ENCODE peak calls at places on chromosomes 3 and 15, in nine cellular contexts. V is stomach, X is left ventricle myocardium inferior, Y is HepG2, F is mammary epithelial cell, W is esophagus squamous epithelium, U is NB4, O is tibial artery, E is choroid plexus epithelial cell. H is an unnamed sample.

GRCh38 chr3:84885199-84885882 is 73.4 kb upstream of the CADM2 start:
- DNase-seq in X (no peak), V (peak), U (no peak), Y (no peak), F (no peak), W (no peak), O (no peak), E (no peak), H (no peak)

GRCh38 chr3:42148982-42149432 is 57.9 kb downstream of the TRAK1 start:
- DNase-seq in W (no peak), Y (no peak), O (peak), E (peak), F (no peak), U (peak), X (peak), V (peak), H (peak)

GRCh38 chr15:51108933-51109550 is 14.3 kb upstream of the TNFAIP8L3 start:
- DNase-seq in U (no peak), F (peak), V (no peak), X (no peak), E (peak), Y (no peak), O (peak), W (no peak), H (peak)

GRCh38 chr3:46496745-46497555 is 826 bp upstream of the RTP3 start:
- DNase-seq in V (no peak), U (peak), F (no peak), X (no peak), O (no peak), E (peak), Y (no peak), W (no peak), H (no peak)

GRCh38 chr15:68789921-68790575 is 30.6 kb downstream of the ANP32A start:
- DNase-seq in W (no peak), X (no peak), F (no peak), O (peak), E (peak), Y (no peak), V (no peak), U (no peak), H (peak)

GRCh38 chr3:173044998-173045397 is 96.0 kb downstream of the SPATA16 start:
- DNase-seq in V (no peak), W (no peak), U (no peak), E (no peak), O (no peak), F (no peak), Y (no peak), X (no peak), H (no peak)

GRCh38 chr15:101047301-101047781 is 128.2 kb downstream of the LRRK1 start:
- DNase-seq in X (peak), F (no peak), O (peak), V (peak), U (no peak), Y (no peak), E (peak), W (no peak), H (no peak)

GRCh38 chr3:131995936-131996335 is 38.9 kb downstream of the CPNE4 start:
- DNase-seq in Y (no peak), E (no peak), V (no peak), W (no peak), O (no peak), X (no peak), U (no peak), F (no peak), H (no peak)

GRCh38 chr3:2098398-2099027 is at the start of gene CNTN4:
- DNase-seq in F (no peak), O (peak), Y (peak), V (peak), W (no peak), E (peak), X (peak), U (no peak), H (peak)

GRCh38 chr3:103195201-103195600 is 760.4 kb downstream of the ZPLD1 start:
- DNase-seq in V (no peak), E (peak), Y (no peak), X (no peak), O (no peak), U (no peak), F (no peak), W (no peak), H (peak)

GRCh38 chr15:56798639-56799038 is 65.3 kb upstream of the ZNF280D start:
- DNase-seq in O (no peak), X (no peak), Y (no peak), F (no peak), W (no peak), V (no peak), E (no peak), U (no peak), H (no peak)

GRCh38 chr15:56732135-56732880 is 1.0 kb downstream of the ZNF280D start:
- DNase-seq in O (no peak), Y (peak), W (no peak), X (no peak), V (no peak), U (peak), F (peak), E (peak), H (peak)

GRCh38 chr15:99386429-99386828 is 135.1 kb downstream of the LRRC28 start:
- DNase-seq in F (no peak), O (no peak), Y (no peak), U (no peak), X (no peak), E (peak), W (no peak), V (no peak), H (no peak)

GRCh38 chr3:195208183-195208582 is 62.8 kb downstream of the XXYLT1 start:
- DNase-seq in Y (no peak), W (no peak), X (no peak), F (no peak), V (no peak), U (no peak), E (no peak), O (no peak), H (no peak)

GRCh38 chr15:101250931-101251829 is 668 bp downstream of the CHSY1 start:
- DNase-seq in U (no peak), O (peak), Y (no peak), F (peak), V (peak), E (peak), X (no peak), W (no peak), H (no peak)

GRCh38 chr3:116000315-116000714 is 377.0 kb downstream of the GAP43 start:
- DNase-seq in U (no peak), V (no peak), F (peak), O (no peak), W (no peak), X (no peak), E (peak), Y (peak), H (peak)

GRCh38 chr3:84547971-84548970 is 410.5 kb upstream of the CADM2 start:
- DNase-seq in Y (peak), U (peak), W (no peak), E (peak), V (no peak), F (peak), X (no peak), O (no peak), H (peak)

GRCh38 chr15:80031841-80032240 is 27.6 kb upstream of the ZFAND6 start:
- DNase-seq in U (no peak), F (peak), V (no peak), E (no peak), X (peak), W (no peak), O (no peak), Y (no peak), H (no peak)

GRCh38 chr3:14647976-14648955 is 3.3 kb upstream of the CCDC174 start:
- DNase-seq in V (no peak), F (no peak), O (no peak), U (peak), X (no peak), W (no peak), E (no peak), Y (no peak), H (no peak)

GRCh38 chr3:14649466-14649865 is 2.1 kb upstream of the CCDC174 start:
- DNase-seq in O (no peak), F (no peak), U (no peak), E (no peak), V (no peak), X (no peak), Y (no peak), W (no peak), H (no peak)

GRCh38 chr3:14646150-14646573 is 5.4 kb upstream of the CCDC174 start:
- DNase-seq in V (no peak), X (no peak), Y (no peak), F (no peak), O (no peak), W (no peak), U (peak), E (no peak), H (no peak)

GRCh38 chr3:14645453-14645852 is 6.1 kb upstream of the CCDC174 start:
- DNase-seq in W (no peak), F (no peak), O (no peak), U (no peak), X (no peak), E (no peak), V (no peak), Y (no peak), H (no peak)

DNA sequence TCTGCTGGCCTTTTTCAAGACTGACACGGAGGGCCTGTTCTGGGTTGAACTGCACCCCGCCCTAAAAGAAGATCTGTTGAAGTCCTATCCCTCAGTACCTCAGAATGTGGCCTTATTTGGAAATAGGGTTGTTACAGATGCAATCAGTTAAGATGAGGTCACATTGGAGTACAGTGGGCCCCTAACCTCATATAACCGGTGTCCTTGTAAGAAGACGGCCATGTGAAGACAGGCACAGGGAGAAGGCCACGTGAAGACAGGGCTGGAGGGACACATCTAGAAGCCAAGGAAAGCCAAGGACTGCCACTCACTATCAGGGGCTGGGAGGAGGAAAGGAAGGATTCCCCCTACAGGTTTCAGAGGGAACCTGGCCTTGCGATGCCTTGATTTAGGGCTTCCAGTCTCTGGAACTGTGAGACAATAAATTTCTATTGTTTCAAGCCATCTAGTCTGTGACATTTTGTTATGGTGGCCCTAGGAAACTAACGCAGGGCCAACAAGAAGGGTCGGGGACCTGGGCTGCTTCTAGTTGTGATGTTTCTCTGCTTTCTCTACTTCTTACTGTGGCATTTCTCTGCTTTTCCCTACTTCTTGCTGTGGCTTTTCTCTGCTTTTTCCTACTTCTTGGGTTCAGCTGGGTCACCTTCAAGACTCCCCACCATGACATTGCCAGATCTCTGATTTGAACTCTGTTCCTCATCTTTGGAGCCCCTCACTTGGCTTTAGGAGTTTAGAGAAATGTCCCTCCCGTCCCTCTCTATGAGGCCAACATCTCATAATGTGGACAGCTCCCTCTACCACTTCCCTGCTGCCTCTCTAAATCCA is 4.8 kb upstream of the CCDC174 start:
- DNase-seq in W (no peak), E (no peak), X (no peak), U (peak), F (no peak), V (no peak), Y (no peak), O (no peak), H (no peak)
- TF ChIP-seq CTCF in W (no peak), E (peak), X (no peak), U (no peak), F (no peak), V (no peak), Y (no peak), O (no peak), H (peak)

GRCh38 chr3:37198996-37199395 is 24.6 kb upstream of the LRRFIP2 start:
- DNase-seq in O (no peak), F (peak), U (no peak), E (peak), X (no peak), V (no peak), Y (no peak), W (no peak), H (no peak)
- H3K4me3 ChIP-seq in O (no peak), F (no peak), U (no peak), E (no peak), X (no peak), V (no peak), Y (no peak), W (no peak), H (no peak)

GRCh38 chr15:49521802-49522201 is 98.8 kb downstream of the FGF7 start:
- DNase-seq in E (peak), W (no peak), F (peak), V (no peak), O (no peak), Y (peak), X (no peak), U (peak), H (no peak)
- TF ChIP-seq CTCF in E (peak), W (no peak), F (peak), V (no peak), O (no peak), Y (peak), X (peak), U (no peak), H (peak)

GRCh38 chr3:154970796-154971195 is 109.3 kb upstream of the MME start:
- DNase-seq in E (peak), W (no peak), V (no peak), O (no peak), U (peak), Y (no peak), F (peak), X (no peak), H (no peak)
- H3K4me3 ChIP-seq in E (no peak), W (no peak), V (no peak), O (no peak), U (no peak), Y (no peak), F (no peak), X (no peak), H (no peak)

GRCh38 chr3:129166579-129167332 is 5.9 kb upstream of the ISY1 start:
- DNase-seq in Y (no peak), W (no peak), F (no peak), V (no peak), O (no peak), U (no peak), X (no peak), E (no peak), H (no peak)

GRCh38 chr3:129164500-129164899 is 3.6 kb upstream of the ISY1 start:
- DNase-seq in U (no peak), W (no peak), O (no peak), Y (no peak), E (no peak), X (no peak), F (no peak), V (no peak), H (no peak)

GRCh38 chr3:129161860-129162271 is 1.0 kb upstream of the ISY1 start:
- DNase-seq in W (no peak), V (no peak), E (peak), X (no peak), Y (peak), O (no peak), F (peak), U (peak), H (no peak)

GRCh38 chr3:129160891-129161859 is at the start of gene ISY1:
- DNase-seq in E (peak), F (peak), O (peak), W (peak), Y (peak), U (peak), X (peak), V (peak), H (peak)

GRCh38 chr3:129162729-129163579 is 2.1 kb upstream of the ISY1 start:
- DNase-seq in V (no peak), X (no peak), W (no peak), E (no peak), U (peak), O (no peak), Y (peak), F (no peak), H (no peak)
- TF ChIP-seq CTCF in V (no peak), X (no peak), W (peak), E (peak), U (peak), O (no peak), Y (peak), F (peak), H (peak)

GRCh38 chr3:113927556-113927955 is 20.3 kb upstream of the ZDHHC23 start:
- DNase-seq in X (no peak), O (no peak), Y (no peak), V (no peak), F (no peak), E (no peak), W (no peak), U (peak), H (no peak)
- H3K4me3 ChIP-seq in X (no peak), O (no peak), Y (no peak), V (no peak), F (no peak), E (no peak), W (no peak), U (no peak), H (no peak)

DNA sequence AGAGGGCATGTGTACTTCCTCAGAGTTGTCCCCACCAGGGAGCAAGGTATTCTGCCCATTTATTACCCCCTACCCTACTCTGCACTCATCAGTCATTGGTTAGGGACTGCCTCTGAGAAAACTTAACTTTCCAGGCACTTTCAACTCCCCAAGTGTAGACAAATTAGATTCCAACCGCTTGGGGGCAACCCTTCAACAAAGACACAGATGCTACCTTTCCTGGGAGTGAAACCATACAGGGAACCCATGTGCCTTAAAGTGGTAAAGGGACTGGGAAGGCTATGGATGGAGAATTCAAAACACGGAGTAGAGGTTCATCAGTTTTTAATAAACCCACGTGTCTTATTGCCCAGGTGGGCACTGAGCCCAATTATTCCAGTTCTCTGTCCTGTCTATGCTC is 19.4 kb upstream of the UBE2E2 start:
- DNase-seq in V (peak), F (peak), U (peak), E (peak), Y (peak), X (no peak), O (no peak), W (no peak), H (peak)
- TF ChIP-seq CTCF in V (peak), F (peak), U (peak), E (peak), Y (peak), X (peak), O (peak), W (peak), H (peak)

DNA sequence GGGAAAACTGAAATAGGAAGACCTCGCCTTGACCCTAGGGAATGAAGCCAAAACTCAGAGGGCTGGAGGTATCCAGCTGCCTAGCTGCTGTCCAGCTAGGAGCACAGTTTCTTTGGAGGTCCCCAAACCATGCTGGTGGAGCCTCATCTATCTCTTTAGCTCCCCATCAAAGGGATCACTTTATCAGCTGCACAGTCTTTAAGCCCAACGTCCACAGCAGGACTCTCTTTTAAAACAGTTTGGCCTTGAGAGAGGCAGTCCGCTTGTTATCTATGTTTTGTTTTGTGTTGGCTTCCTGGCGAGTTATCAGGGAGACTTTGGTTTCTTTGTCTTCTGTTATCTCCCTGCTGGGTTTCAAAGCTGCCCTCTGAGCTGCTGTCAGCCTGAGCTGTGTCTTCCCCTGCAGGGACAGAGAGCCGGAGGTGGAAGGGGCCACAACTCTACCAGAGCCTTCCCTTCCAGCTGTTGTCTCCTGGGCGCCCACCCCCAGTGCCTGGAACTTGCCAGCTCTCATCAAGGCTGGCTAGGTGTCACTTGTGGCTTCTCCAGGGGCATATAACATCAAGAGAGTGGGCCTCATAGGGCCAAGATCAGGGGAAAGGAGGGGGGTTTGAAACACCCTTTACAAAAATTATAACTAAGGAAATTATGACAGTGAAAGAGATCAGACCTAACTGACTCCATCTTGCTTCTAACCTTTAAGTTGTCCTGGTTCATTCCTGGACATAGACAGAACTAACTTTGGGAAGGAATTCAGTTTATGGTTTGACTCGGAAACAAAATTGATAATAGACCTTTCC is 61.4 kb upstream of the C15orf39 start:
- DNase-seq in X (no peak), V (no peak), Y (peak), W (no peak), F (no peak), E (peak), O (no peak), U (no peak), H (no peak)
- H3K4me3 ChIP-seq in X (no peak), V (no peak), Y (no peak), W (no peak), F (no peak), E (no peak), O (no peak), U (no peak), H (no peak)

DNA sequence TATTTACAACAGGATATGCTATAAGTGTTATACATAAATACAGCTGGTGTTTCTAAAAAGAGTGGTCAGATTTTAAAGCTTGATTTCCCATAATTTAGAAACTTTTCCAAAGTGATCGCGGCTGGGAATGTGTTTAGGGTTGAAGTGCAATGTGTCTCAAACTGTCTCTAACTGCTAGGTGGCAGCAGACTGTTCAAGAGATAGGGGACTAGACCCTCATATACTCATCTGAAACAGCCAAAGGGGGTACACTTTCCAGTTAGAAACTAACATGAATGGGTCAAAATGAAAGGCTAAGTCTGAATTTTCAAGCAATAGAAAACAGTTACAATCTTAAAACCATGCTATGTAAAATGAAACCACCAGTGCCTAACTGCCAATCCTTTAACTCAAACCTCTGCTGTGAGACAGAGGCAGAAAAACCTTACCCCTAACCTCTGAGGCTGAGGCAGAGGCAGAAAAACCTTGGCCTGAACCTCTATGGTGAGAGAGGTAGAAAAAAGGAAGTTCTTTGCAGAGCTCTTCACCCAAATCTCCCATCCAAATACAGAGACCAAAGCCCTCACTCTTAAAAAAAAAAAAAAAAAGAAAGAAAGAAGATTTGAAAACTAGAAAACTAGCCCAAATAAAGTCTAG is 595.9 kb downstream of the NTRK3 start:
- DNase-seq in E (peak), F (no peak), U (no peak), X (no peak), V (no peak), O (no peak), Y (no peak), W (no peak), H (no peak)
- TF ChIP-seq CTCF in E (peak), F (no peak), U (no peak), X (no peak), V (no peak), O (no peak), Y (no peak), W (no peak), H (peak)

H was measured in astrocyte of the cerebellum.